ENCODE peak calls at places on chromosomes 4 and X, in four cellular contexts. G is CD4-positive, CD25-positive, alpha-beta regulatory T cell; B is Peyer's patch; D is astrocyte. A is an unnamed sample.

GRCh38 chrX:39551748-39552147 is 546.0 kb downstream of the BCOR start:
- DNase-seq in D (no peak), B (no peak), G (peak; percentile 24), A (no peak)

GRCh38 chr4:167117273-167117672 is 117.0 kb downstream of the SPOCK3 start:
- DNase-seq in G (no peak), B (no peak), D (no peak), A (no peak)

GRCh38 chr4:17173300-17173699 is 274.9 kb upstream of the LDB2 start:
- DNase-seq in D (no peak), G (no peak), B (no peak), A (no peak)

GRCh38 chr4:40192286-40193017 is 4.4 kb upstream of the RHOH start:
- DNase-seq in B (no peak), G (peak; percentile 40), D (no peak), A (no peak)

GRCh38 chr4:3827616-3828492 is 61.7 kb downstream of the ADRA2C start:
- DNase-seq in G (no peak), B (peak; percentile 80), D (peak; percentile 12), A (peak; percentile 17)

GRCh38 chrX:115889121-115889890 is 281.2 kb upstream of the AGTR2 start:
- DNase-seq in G (no peak), B (no peak), D (no peak), A (no peak)

GRCh38 chr4:82753238-82753637 is 45.4 kb downstream of the SCD5 start:
- DNase-seq in B (no peak), G (no peak), D (no peak), A (no peak)

GRCh38 chr4:10101559-10102192 is 14.9 kb downstream of the WDR1 start:
- DNase-seq in G (no peak), B (no peak), D (no peak), A (no peak)

GRCh38 chrX:149151805-149152757 is 353.0 kb downstream of the IDS start:
- DNase-seq in G (no peak), D (peak; percentile 66), B (no peak), A (no peak)

GRCh38 chrX:138128025-138128671 is 562.2 kb downstream of the ZIC3 start:
- DNase-seq in B (no peak), G (peak; percentile 37), D (peak; percentile 9), A (peak; percentile 11)

GRCh38 chrX:69314436-69315348 is 149.4 kb upstream of the PJA1 start:
- DNase-seq in D (no peak), B (no peak), G (no peak), A (no peak)

GRCh38 chrX:353566-354535 is 32.9 kb downstream of the PPP2R3B start:
- DNase-seq in G (no peak), B (no peak), D (no peak), A (no peak)

GRCh38 chr4:98113005-98113404 is 30.3 kb downstream of the STPG2 start:
- DNase-seq in B (no peak), G (peak; percentile 22), D (peak; percentile 11), A (peak; percentile 25)

GRCh38 chr4:153785830-153786721 is 2.8 kb downstream of the SFRP2 start:
- DNase-seq in B (no peak), D (peak; percentile 30), G (peak; percentile 30), A (peak; percentile 14)

GRCh38 chr4:137531951-137532868 is at the start of gene PCDH18:
- DNase-seq in D (peak; percentile 96), B (peak; percentile 58), G (peak; percentile 49), A (peak; percentile 98)

GRCh38 chr4:3821580-3822229 is 55.5 kb downstream of the ADRA2C start:
- DNase-seq in D (no peak), B (no peak), G (no peak), A (no peak)

GRCh38 chr4:71293705-71294104 is 45.1 kb upstream of the SLC4A4 start:
- DNase-seq in B (no peak), D (peak; percentile 79), G (no peak), A (peak; percentile 93)

GRCh38 chrX:68876731-68877130 is 47.9 kb downstream of the EFNB1 start:
- DNase-seq in G (no peak), B (no peak), D (no peak), A (no peak)

GRCh38 chrX:47283015-47283771 is 50.4 kb downstream of the USP11 start:
- DNase-seq in G (no peak), B (no peak), D (peak; percentile 62), A (peak; percentile 65)

GRCh38 chr4:154384012-154384411 is 107.6 kb downstream of the DCHS2 start:
- DNase-seq in D (no peak), G (no peak), B (no peak), A (no peak)

GRCh38 chr4:4225915-4226605 is 669 bp downstream of the OTOP1 start:
- DNase-seq in B (no peak), D (no peak), G (no peak), A (peak; percentile 2)

GRCh38 chr4:95048296-95048695 is 290.5 kb downstream of the BMPR1B start:
- DNase-seq in B (no peak), G (no peak), D (peak; percentile 45), A (no peak)

GRCh38 chrX:132615396-132616131 is 126.7 kb upstream of the MBNL3 start:
- DNase-seq in D (peak; percentile 8), G (peak; percentile 56), B (no peak), A (peak; percentile 12)

GRCh38 chr4:22179124-22179874 is 230.7 kb upstream of the KCNIP4 start:
- DNase-seq in G (no peak), B (no peak), D (peak; percentile 98), A (peak; percentile 77)

GRCh38 chr4:147407261-147408045 is 73.4 kb upstream of the EDNRA start:
- DNase-seq in G (no peak), B (no peak), D (peak; percentile 59), A (no peak)

DNA sequence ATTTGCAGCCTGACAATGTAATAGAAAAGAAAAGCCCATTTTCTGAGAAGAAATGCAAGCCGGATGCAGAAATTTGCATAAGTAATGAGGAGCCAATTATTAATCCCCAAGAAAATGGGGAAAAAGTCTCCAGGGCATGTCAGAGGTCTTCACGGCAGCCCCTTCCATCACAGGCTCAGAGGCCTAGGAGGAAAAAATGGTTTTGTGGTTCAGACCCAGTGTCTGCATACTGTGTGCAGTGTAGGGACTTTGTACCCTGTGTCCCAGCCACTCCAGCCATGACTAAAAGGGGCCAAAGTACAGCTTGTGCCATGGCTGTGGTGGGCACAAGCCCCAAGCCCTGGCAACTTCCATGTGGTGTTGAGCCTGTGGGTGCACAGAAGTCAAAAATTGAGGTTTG is 92.2 kb downstream of the SH3BGRL start:
- DNase-seq in D (no peak), G (no peak), B (no peak), A (no peak)
- H3K9me3 ChIP-seq in D (peaks cover 4% of the 10 kb centered on the region), G (peaks cover 20% of the 10 kb centered on the region), B (peaks cover 8% of the 10 kb centered on the region), A (peaks cover 10% of the 10 kb centered on the region)

GRCh38 chr4:159219862-159220261 is 117.0 kb downstream of the RAPGEF2 start:
- DNase-seq in G (no peak), D (no peak), B (no peak), A (no peak)
- H3K9me3 ChIP-seq in G (no peaks in the 10 kb centered on the region), D (no peaks in the 10 kb centered on the region), B (no peaks in the 10 kb centered on the region), A (no peaks in the 10 kb centered on the region)

DNA sequence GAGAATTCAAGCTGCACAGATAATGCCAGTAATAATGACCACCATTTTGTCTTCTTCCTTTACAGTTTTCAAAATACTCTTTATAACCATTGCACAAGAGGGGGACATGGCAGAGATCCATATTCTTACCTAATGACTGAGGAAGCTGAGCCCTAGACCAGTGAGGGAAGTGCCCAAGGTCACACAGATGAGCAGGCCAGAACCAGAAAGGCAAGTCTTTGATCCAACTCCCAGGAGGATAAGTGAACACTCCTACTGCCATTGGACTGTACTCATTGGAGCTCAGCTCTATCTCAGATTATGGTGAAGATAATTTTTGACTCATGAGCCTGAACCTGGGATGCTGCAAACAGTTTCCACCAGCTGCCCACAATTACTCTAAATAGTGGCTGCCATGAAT is 28.6 kb downstream of the AMER1 start:
- DNase-seq in B (no peak), G (no peak), D (no peak), A (no peak)
- H3K9me3 ChIP-seq in B (no peaks in the 10 kb centered on the region), G (no peaks in the 10 kb centered on the region), D (no peaks in the 10 kb centered on the region), A (no peaks in the 10 kb centered on the region)

GRCh38 chr4:87050596-87050995 is 115.8 kb downstream of the AFF1 start:
- DNase-seq in D (no peak), G (no peak), B (no peak), A (no peak)
- H3K9me3 ChIP-seq in D (no peaks in the 10 kb centered on the region), G (no peaks in the 10 kb centered on the region), B (no peaks in the 10 kb centered on the region), A (no peaks in the 10 kb centered on the region)

GRCh38 chrX:56505866-56506265 is 57.6 kb upstream of the UBQLN2 start:
- DNase-seq in D (no peak), G (no peak), B (no peak), A (no peak)
- H3K9me3 ChIP-seq in D (no peaks in the 10 kb centered on the region), G (peaks cover 4% of the 10 kb centered on the region), B (no peaks in the 10 kb centered on the region), A (no peaks in the 10 kb centered on the region)

DNA sequence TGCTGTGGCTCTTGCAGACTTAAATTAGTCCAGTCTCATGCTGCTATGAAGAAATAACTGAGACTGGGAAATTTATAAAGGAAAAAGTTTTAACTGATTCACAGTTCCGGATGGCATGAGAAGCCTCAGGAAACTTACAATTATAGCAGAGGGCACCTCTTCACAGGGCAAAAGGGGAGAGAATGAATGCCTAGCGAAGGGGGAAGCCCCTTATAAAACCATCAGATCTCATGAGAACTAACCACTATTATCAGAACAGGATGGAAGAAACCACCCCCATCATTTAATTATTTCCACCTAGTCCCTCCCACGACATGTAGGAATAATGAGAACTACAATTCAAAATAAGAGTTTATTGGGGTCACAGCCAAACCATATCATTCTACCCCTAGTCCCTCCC is 91.4 kb downstream of the GPR174 start:
- DNase-seq in B (no peak), D (no peak), G (no peak), A (no peak)
- H3K9me3 ChIP-seq in B (no peaks in the 10 kb centered on the region), D (no peaks in the 10 kb centered on the region), G (no peaks in the 10 kb centered on the region), A (peaks cover 3% of the 10 kb centered on the region)

DNA sequence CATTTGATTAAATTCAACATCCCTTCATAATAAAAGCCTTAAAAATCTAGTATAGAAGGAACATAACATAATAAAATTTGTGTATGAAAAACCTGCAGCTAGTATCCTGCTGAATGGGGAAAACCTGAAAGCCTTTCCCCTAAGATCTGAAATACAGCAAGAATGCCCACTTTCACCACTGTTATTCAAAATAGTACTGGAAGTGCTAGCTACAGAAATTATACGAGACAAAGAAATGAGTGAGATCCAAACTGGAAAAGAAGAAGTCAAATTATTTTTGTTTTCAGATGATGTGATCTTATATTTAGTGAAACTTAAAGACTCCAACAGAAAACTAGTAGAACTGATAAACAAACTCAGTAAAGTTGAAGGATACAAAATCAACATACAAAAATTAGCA is 152.9 kb downstream of the RTL3 start:
- DNase-seq in B (no peak), D (no peak), G (no peak), A (no peak)
- H3K9me3 ChIP-seq in B (no peaks in the 10 kb centered on the region), D (no peaks in the 10 kb centered on the region), G (no peaks in the 10 kb centered on the region), A (no peaks in the 10 kb centered on the region)

GRCh38 chrX:63470506-63470905 is 119.4 kb upstream of the SPIN4 start:
- DNase-seq in B (no peak), G (no peak), D (no peak), A (no peak)
- H3K9me3 ChIP-seq in B (no peaks in the 10 kb centered on the region), G (peaks cover 17% of the 10 kb centered on the region), D (peaks cover 3% of the 10 kb centered on the region), A (peaks cover 8% of the 10 kb centered on the region)

DNA sequence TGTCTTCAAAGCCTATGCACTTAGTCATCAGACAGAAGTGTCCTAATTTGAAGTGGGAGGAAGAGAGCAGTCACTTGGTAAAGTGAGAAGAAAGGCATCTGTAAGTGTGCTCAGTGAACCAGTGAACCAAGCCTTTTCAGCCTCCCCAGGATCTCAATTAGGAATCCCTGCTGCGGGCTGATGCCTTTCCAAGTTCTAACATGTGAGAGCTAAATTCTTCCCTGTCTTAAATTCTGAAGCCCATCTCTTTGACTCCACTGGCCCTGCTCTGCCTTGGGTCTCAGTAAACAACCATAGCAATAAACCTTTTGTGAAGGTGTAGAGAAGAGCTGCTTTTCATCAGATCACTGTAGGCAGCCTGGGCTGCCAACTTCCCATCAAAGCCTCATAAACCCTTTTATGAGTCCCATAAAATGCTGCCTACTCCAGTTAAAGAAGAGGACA is 701.2 kb upstream of the LCORL start:
- DNase-seq in D (no peak), B (no peak), G (no peak), A (no peak)
- H3K9me3 ChIP-seq in D (no peaks in the 10 kb centered on the region), B (no peaks in the 10 kb centered on the region), G (no peaks in the 10 kb centered on the region), A (no peaks in the 10 kb centered on the region)